ENCODE peak calls at places on chromosomes 4 and X, in nine cellular contexts. J is ovary; Z is NCI-H1417; V is activated CD8-positive, alpha-beta memory T cell treated with anti-CD3 and anti-CD28 coated beads for 4 hours; Y is HS-5; O is mesendoderm; D is fibroblast of pulmonary artery; W is fibroblast of lung; B is AG04450. G is an unnamed sample.

GRCh38 chrX:117645639-117646038 is 471.0 kb downstream of the KLHL13 start:
- DNase-seq in V (no peak), Y (no peak), B (no peak), D (no peak), O (no peak), J (no peak), W (no peak), Z (no peak), G (no peak)

GRCh38 chrX:13341491-13342101 is 21.7 kb upstream of the ATXN3L start:
- DNase-seq in J (no peak), D (peak), B (no peak), Z (peak), W (peak), O (peak), Y (peak), V (no peak), G (no peak)

GRCh38 chrX:122816288-122816687 is 367.8 kb upstream of the GRIA3 start:
- DNase-seq in W (no peak), O (no peak), Z (no peak), J (no peak), B (no peak), Y (no peak), D (no peak), V (no peak), G (no peak)

GRCh38 chrX:10381218-10381617 is 224.4 kb downstream of the CLCN4 start:
- DNase-seq in Z (no peak), J (no peak), V (no peak), B (no peak), D (no peak), Y (no peak), O (no peak), W (peak), G (no peak)

GRCh38 chr4:122099896-122100295 is 52.2 kb upstream of the BLTP1 start:
- DNase-seq in V (no peak), Y (peak), Z (no peak), J (no peak), B (peak), W (peak), D (peak), O (no peak), G (no peak)

GRCh38 chr4:60129740-60130139 is 1070.4 kb upstream of the ADGRL3 start:
- DNase-seq in Y (no peak), V (no peak), J (no peak), O (no peak), B (no peak), W (peak), Z (no peak), D (no peak), G (no peak)

GRCh38 chr4:143185253-143186107 is 763 bp downstream of the USP38 start:
- DNase-seq in V (no peak), Z (no peak), B (no peak), W (peak), D (peak), O (peak), Y (no peak), J (no peak), G (no peak)

GRCh38 chr4:154739111-154739510 is 4.7 kb upstream of the LRAT start:
- DNase-seq in Y (no peak), Z (peak), J (no peak), W (no peak), O (peak), D (no peak), B (no peak), V (no peak), G (no peak)

GRCh38 chr4:188143731-188144130 is 4.5 kb downstream of the TRIML1 start:
- DNase-seq in D (no peak), Y (no peak), V (no peak), J (no peak), B (no peak), O (no peak), W (no peak), Z (no peak), G (no peak)

GRCh38 chr4:76981649-76982048 is 32.1 kb downstream of the SEPTIN11 start:
- DNase-seq in J (no peak), O (no peak), V (no peak), D (peak), Z (no peak), W (no peak), B (no peak), Y (no peak), G (no peak)

GRCh38 chr4:175671491-175671934 is 140.6 kb downstream of the GPM6A start:
- DNase-seq in V (no peak), O (peak), W (peak), Z (no peak), J (no peak), B (no peak), D (no peak), Y (no peak), G (no peak)

GRCh38 chr4:11650801-11651596 is 222.3 kb upstream of the HS3ST1 start:
- DNase-seq in Z (no peak), V (no peak), Y (no peak), D (peak), O (no peak), J (peak), W (peak), B (peak), G (peak)

GRCh38 chr4:15488658-15489470 is 19.2 kb downstream of the CC2D2A start:
- DNase-seq in O (no peak), W (peak), Z (no peak), B (peak), D (peak), J (no peak), V (no peak), Y (no peak), G (no peak)

GRCh38 chr4:48490012-48490679 is at the start of gene ZAR1:
- DNase-seq in V (no peak), D (no peak), B (no peak), Z (no peak), W (no peak), Y (no peak), J (no peak), O (peak), G (no peak)

GRCh38 chr4:8182294-8182693 is 16.8 kb upstream of the SH3TC1 start:
- DNase-seq in J (no peak), V (no peak), Y (no peak), B (no peak), O (no peak), W (no peak), Z (no peak), D (no peak), G (no peak)

GRCh38 chr4:69095301-69095731 is 958 bp upstream of the UGT2B7 start:
- DNase-seq in W (peak), J (no peak), O (no peak), Z (no peak), B (peak), Y (peak), V (no peak), D (peak), G (no peak)

GRCh38 chr4:74189331-74190043 is 31.6 kb downstream of the MTHFD2L start:
- DNase-seq in O (peak), V (no peak), Z (peak), W (peak), D (peak), J (no peak), B (peak), Y (peak), G (peak)

GRCh38 chrX:499870-500364 is 113.2 kb upstream of the PPP2R3B start:
- DNase-seq in J (no peak), B (no peak), Z (no peak), V (no peak), Y (no peak), W (no peak), D (no peak), O (no peak), G (no peak)

GRCh38 chrX:22063284-22063683 is 31.2 kb downstream of the PHEX start:
- DNase-seq in B (no peak), Y (no peak), W (peak), V (peak), O (no peak), D (peak), Z (no peak), J (no peak), G (no peak)

GRCh38 chr4:27318740-27319139 is 458.1 kb downstream of the STIM2 start:
- DNase-seq in W (no peak), O (peak), V (no peak), J (no peak), Z (no peak), Y (no peak), B (no peak), D (peak), G (peak)

GRCh38 chr4:113504422-113504821 is 257.1 kb downstream of the CAMK2D start:
- DNase-seq in B (no peak), O (no peak), D (peak), W (no peak), V (no peak), J (no peak), Z (peak), Y (no peak), G (no peak)

GRCh38 chr4:114384629-114385028 is 214.0 kb upstream of the UGT8 start:
- DNase-seq in Y (no peak), J (no peak), W (peak), B (peak), V (no peak), D (peak), O (peak), Z (peak), G (peak)

GRCh38 chrX:140503714-140504351 is 1.0 kb downstream of the SOX3 start:
- DNase-seq in Y (no peak), D (peak), J (no peak), Z (no peak), V (no peak), B (no peak), O (peak), W (peak), G (no peak)

GRCh38 chr4:5760936-5761480 is 50.0 kb downstream of the EVC start:
- DNase-seq in Y (no peak), D (no peak), V (no peak), B (no peak), W (no peak), Z (no peak), O (no peak), J (no peak), G (no peak)

GRCh38 chr4:158823461-158823873 is 54.6 kb downstream of the FNIP2 start:
- DNase-seq in D (peak), V (no peak), Y (no peak), B (no peak), W (peak), O (no peak), Z (no peak), J (no peak), G (no peak)

GRCh38 chrX:136909119-136909705 is 28.7 kb upstream of the RBMX start:
- DNase-seq in D (peak), W (peak), Z (peak), Y (no peak), J (peak), O (peak), B (peak), V (peak), G (peak)

GRCh38 chr4:86481429-86481828 is 112.7 kb upstream of the PTPN13 start:
- DNase-seq in B (no peak), Y (no peak), Z (peak), J (no peak), W (peak), D (no peak), O (no peak), V (no peak), G (no peak)

GRCh38 chr4:3529363-3529762 is 2.9 kb downstream of the LRPAP1 start:
- DNase-seq in D (peak), W (no peak), J (no peak), B (no peak), V (no peak), Y (no peak), Z (no peak), O (no peak), G (no peak)

GRCh38 chr4:24594887-24595286 is 10.5 kb upstream of the DHX15 start:
- DNase-seq in Y (no peak), V (no peak), J (no peak), D (peak), O (no peak), Z (no peak), W (peak), B (peak), G (no peak)

GRCh38 chr4:64670647-64671046 is 261.4 kb upstream of the TECRL start:
- DNase-seq in Z (no peak), V (no peak), W (no peak), D (no peak), B (no peak), O (no peak), J (no peak), Y (no peak), G (no peak)

G was measured in HCT116.